ENCODE peak calls at places on chromosomes 13 and 19, in four cellular contexts. One of them, this sample, is unnamed.

GRCh38 chr13:24851546-24851945 is 87.6 kb downstream of the RNF17 start:
- DNase-seq in brain pericyte: no peak
- DNase-seq in stimulated activated CD4-positive, alpha-beta T cell treated with anti-CD3 and anti-CD28 coated beads, Interleukin-1b, Interleukin-23, amount 100 ng/mL, for 4 hours: no peak
- DNase-seq in activated gamma-delta T cell treated with Interleukin-2 at 50 U/mL for 16 hours: no peak
- DNase-seq in this sample: no peak

GRCh38 chr19:45113628-45114027 is 20.6 kb downstream of the PPP1R37 start:
- DNase-seq in brain pericyte: no peak
- DNase-seq in stimulated activated CD4-positive, alpha-beta T cell treated with anti-CD3 and anti-CD28 coated beads, Interleukin-1b, Interleukin-23, amount 100 ng/mL, for 4 hours: no peak
- DNase-seq in activated gamma-delta T cell treated with Interleukin-2 at 50 U/mL for 16 hours: no peak
- DNase-seq in this sample: no peak

GRCh38 chr19:2822846-2823245 is 3.2 kb downstream of the ZNF554 start:
- DNase-seq in brain pericyte: no peak
- DNase-seq in stimulated activated CD4-positive, alpha-beta T cell treated with anti-CD3 and anti-CD28 coated beads, Interleukin-1b, Interleukin-23, amount 100 ng/mL, for 4 hours: no peak
- DNase-seq in activated gamma-delta T cell treated with Interleukin-2 at 50 U/mL for 16 hours: no peak
- DNase-seq in this sample: no peak

GRCh38 chr13:101035119-101035620 is 360.6 kb upstream of the TMTC4 start:
- DNase-seq in brain pericyte: no peak
- DNase-seq in stimulated activated CD4-positive, alpha-beta T cell treated with anti-CD3 and anti-CD28 coated beads, Interleukin-1b, Interleukin-23, amount 100 ng/mL, for 4 hours: no peak
- DNase-seq in activated gamma-delta T cell treated with Interleukin-2 at 50 U/mL for 16 hours: no peak
- DNase-seq in this sample: no peak

GRCh38 chr13:36998624-36999041 is 507 bp downstream of the ALG5 start:
- DNase-seq in brain pericyte: no peak
- DNase-seq in stimulated activated CD4-positive, alpha-beta T cell treated with anti-CD3 and anti-CD28 coated beads, Interleukin-1b, Interleukin-23, amount 100 ng/mL, for 4 hours: peak
- DNase-seq in activated gamma-delta T cell treated with Interleukin-2 at 50 U/mL for 16 hours: peak
- DNase-seq in this sample: peak

GRCh38 chr19:6127716-6128335 is 7.6 kb upstream of the ACSBG2 start:
- DNase-seq in brain pericyte: no peak
- DNase-seq in stimulated activated CD4-positive, alpha-beta T cell treated with anti-CD3 and anti-CD28 coated beads, Interleukin-1b, Interleukin-23, amount 100 ng/mL, for 4 hours: no peak
- DNase-seq in activated gamma-delta T cell treated with Interleukin-2 at 50 U/mL for 16 hours: no peak
- DNase-seq in this sample: no peak

GRCh38 chr13:49567501-49567900 is 17.9 kb downstream of the RCBTB1 start:
- DNase-seq in brain pericyte: no peak
- DNase-seq in stimulated activated CD4-positive, alpha-beta T cell treated with anti-CD3 and anti-CD28 coated beads, Interleukin-1b, Interleukin-23, amount 100 ng/mL, for 4 hours: no peak
- DNase-seq in activated gamma-delta T cell treated with Interleukin-2 at 50 U/mL for 16 hours: no peak
- DNase-seq in this sample: no peak

GRCh38 chr19:575527-576506 is 3.4 kb downstream of the BSG start:
- DNase-seq in brain pericyte: no peak
- DNase-seq in stimulated activated CD4-positive, alpha-beta T cell treated with anti-CD3 and anti-CD28 coated beads, Interleukin-1b, Interleukin-23, amount 100 ng/mL, for 4 hours: no peak
- DNase-seq in activated gamma-delta T cell treated with Interleukin-2 at 50 U/mL for 16 hours: no peak
- DNase-seq in this sample: no peak

GRCh38 chr13:43100667-43101066 is 77.3 kb downstream of the DNAJC15 start:
- DNase-seq in brain pericyte: no peak
- DNase-seq in stimulated activated CD4-positive, alpha-beta T cell treated with anti-CD3 and anti-CD28 coated beads, Interleukin-1b, Interleukin-23, amount 100 ng/mL, for 4 hours: no peak
- DNase-seq in activated gamma-delta T cell treated with Interleukin-2 at 50 U/mL for 16 hours: no peak
- DNase-seq in this sample: no peak

GRCh38 chr13:50334092-50334778 is 319.0 kb downstream of the KCNRG start:
- DNase-seq in brain pericyte: no peak
- DNase-seq in stimulated activated CD4-positive, alpha-beta T cell treated with anti-CD3 and anti-CD28 coated beads, Interleukin-1b, Interleukin-23, amount 100 ng/mL, for 4 hours: no peak
- DNase-seq in activated gamma-delta T cell treated with Interleukin-2 at 50 U/mL for 16 hours: no peak
- DNase-seq in this sample: no peak